ENCODE peak calls at places on chromosomes 3 and 15, in six cellular contexts. E is HL-60, C is HepG2, S is K562, X is H1, U is GM12878. R is an unnamed sample.

GRCh38 chr15:71083349-71083748 is 31.9 kb upstream of the THSD4 start:
- DNase-seq in C (no peak), E (no peak), S (no peak), U (no peak), X (no peak), R (no peak)

GRCh38 chr3:48408823-48409281 is 21.0 kb downstream of the PLXNB1 start:
- DNase-seq in S (no peak), X (no peak), E (no peak), U (no peak), C (no peak), R (peak)

GRCh38 chr3:139695007-139695406 is 17.2 kb upstream of the NMNAT3 start:
- DNase-seq in S (no peak), U (no peak), C (no peak), X (no peak), E (no peak), R (no peak)

GRCh38 chr3:127370906-127371305 is 83.1 kb upstream of the PRR20G start:
- DNase-seq in E (no peak), U (no peak), C (no peak), S (no peak), X (no peak), R (peak)

GRCh38 chr15:101542306-101543025 is 53.0 kb upstream of the PCSK6 start:
- DNase-seq in E (no peak), C (no peak), X (no peak), U (no peak), S (no peak), R (peak)

GRCh38 chr3:11820540-11821041 is 26.1 kb downstream of the TAMM41 start:
- DNase-seq in U (no peak), S (no peak), C (no peak), X (no peak), E (no peak), R (no peak)

GRCh38 chr3:2770451-2770850 is 339.7 kb downstream of the IL5RA start:
- DNase-seq in C (peak), X (no peak), S (no peak), U (no peak), E (no peak), R (no peak)

GRCh38 chr3:25033407-25034029 is 394.5 kb upstream of the RARB start:
- DNase-seq in E (peak), X (peak), U (no peak), C (peak), S (peak), R (peak)

GRCh38 chr15:54790693-54791092 is 406.0 kb downstream of the RSL24D1 start:
- DNase-seq in C (no peak), E (no peak), U (no peak), S (no peak), X (no peak), R (no peak)

GRCh38 chr3:179653106-179653776 is 401 bp downstream of the USP13 start:
- DNase-seq in C (peak), U (no peak), S (peak), X (no peak), E (peak), R (peak)

GRCh38 chr15:48177383-48177874 is 666 bp downstream of the MYEF2 start:
- DNase-seq in S (no peak), C (no peak), U (peak), X (no peak), E (no peak), R (peak)

GRCh38 chr3:55526332-55527030 is 39.4 kb upstream of the WNT5A start:
- DNase-seq in S (no peak), X (no peak), C (peak), E (no peak), U (no peak), R (no peak)

GRCh38 chr3:128970741-128971048 is 23.2 kb downstream of the CFAP92 start:
- DNase-seq in C (no peak), E (peak), X (no peak), S (no peak), U (no peak), R (no peak)

GRCh38 chr3:141083831-141084624 is 32.9 kb downstream of the SPSB4 start:
- DNase-seq in U (no peak), E (no peak), C (no peak), X (no peak), S (no peak), R (peak)

GRCh38 chr3:110579841-110580550 is 491.6 kb upstream of the NECTIN3 start:
- DNase-seq in C (no peak), X (no peak), U (no peak), S (no peak), E (no peak), R (no peak)

GRCh38 chr3:190492129-190492528 is 21.8 kb upstream of the IL1RAP start:
- DNase-seq in X (no peak), U (no peak), E (no peak), S (no peak), C (no peak), R (no peak)

GRCh38 chr3:191100516-191100915 is 98.5 kb upstream of the OSTN start:
- DNase-seq in U (no peak), S (no peak), C (no peak), X (no peak), E (no peak), R (no peak)

GRCh38 chr3:194884649-194885315 is 199.1 kb downstream of the FAM43A start:
- DNase-seq in E (no peak), X (no peak), S (no peak), U (no peak), C (no peak), R (no peak)

GRCh38 chr3:9809239-9809614 is 835 bp upstream of the TTLL3 start:
- DNase-seq in X (no peak), S (no peak), E (no peak), C (no peak), U (no peak), R (no peak)

GRCh38 chr3:101099791-101100190 is 106.6 kb upstream of the ABI3BP start:
- DNase-seq in X (no peak), U (no peak), S (no peak), C (no peak), E (no peak), R (no peak)

GRCh38 chr3:183481582-183481981 is 53.2 kb upstream of the MCF2L2 start:
- DNase-seq in S (no peak), U (no peak), C (no peak), X (no peak), E (no peak), R (no peak)

GRCh38 chr3:183475019-183475418 is 46.6 kb upstream of the MCF2L2 start:
- DNase-seq in E (no peak), X (no peak), C (no peak), U (no peak), S (no peak), R (no peak)

GRCh38 chr3:183473969-183474368 is 45.5 kb upstream of the MCF2L2 start:
- DNase-seq in S (no peak), E (no peak), X (no peak), C (no peak), U (no peak), R (no peak)

GRCh38 chr3:183478501-183478900 is 50.1 kb upstream of the MCF2L2 start:
- DNase-seq in X (no peak), U (no peak), C (no peak), E (no peak), S (no peak), R (no peak)

GRCh38 chr3:183477801-183478456 is 49.5 kb upstream of the MCF2L2 start:
- DNase-seq in S (no peak), C (no peak), E (no peak), X (no peak), U (no peak), R (no peak)
- TF ChIP-seq GABPA in S (no peak), C (no peak), E (no peak), X (no peak), U (no peak), R (no peak)

DNA sequence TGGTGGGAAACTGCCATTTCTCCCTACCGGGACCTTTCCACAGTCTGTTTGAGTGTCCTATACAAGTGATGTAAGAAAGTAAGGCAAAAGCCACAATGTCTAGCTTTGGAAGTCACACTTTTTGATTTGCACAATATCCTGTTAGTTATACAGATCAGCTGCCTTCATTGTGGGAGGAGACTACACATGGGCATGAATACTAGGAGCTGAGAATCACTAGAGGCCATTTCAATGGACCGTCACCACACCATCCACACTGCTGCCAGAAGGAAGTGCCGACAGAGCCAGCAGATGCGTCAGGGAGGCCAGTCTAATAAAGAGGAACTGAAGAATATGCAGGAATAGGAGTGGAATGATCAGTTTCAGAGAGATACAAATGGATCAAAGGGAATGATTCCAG is 65.8 kb downstream of the SCN11A start:
- DNase-seq in S (no peak), E (no peak), U (no peak), C (no peak), X (no peak), R (no peak)
- TF ChIP-seq GABPA in S (no peak), E (no peak), U (no peak), C (no peak), X (no peak), R (no peak)

DNA sequence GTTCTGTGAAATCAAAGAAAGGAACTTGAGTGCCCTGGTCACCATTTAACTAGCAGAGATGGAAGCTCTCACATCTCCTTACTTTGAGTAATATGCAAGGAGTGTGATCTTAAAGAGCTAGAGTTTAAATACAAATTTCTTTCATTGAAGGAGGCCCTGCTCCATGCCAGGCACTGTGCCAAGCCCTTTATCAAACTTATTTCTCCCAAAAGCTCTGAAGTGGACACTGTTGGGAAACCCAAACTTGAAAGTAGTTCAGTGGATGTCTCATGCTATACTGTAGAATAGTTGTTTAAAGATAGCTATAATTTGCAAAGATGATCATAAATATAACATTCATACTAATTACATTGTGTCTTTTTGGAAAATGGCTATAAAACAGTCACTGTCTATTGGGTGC is 17.1 kb downstream of the GALNT15 start:
- DNase-seq in U (no peak), C (no peak), E (no peak), X (no peak), S (no peak), R (no peak)
- TF ChIP-seq GABPA in U (no peak), C (no peak), E (no peak), X (no peak), S (no peak), R (no peak)

DNA sequence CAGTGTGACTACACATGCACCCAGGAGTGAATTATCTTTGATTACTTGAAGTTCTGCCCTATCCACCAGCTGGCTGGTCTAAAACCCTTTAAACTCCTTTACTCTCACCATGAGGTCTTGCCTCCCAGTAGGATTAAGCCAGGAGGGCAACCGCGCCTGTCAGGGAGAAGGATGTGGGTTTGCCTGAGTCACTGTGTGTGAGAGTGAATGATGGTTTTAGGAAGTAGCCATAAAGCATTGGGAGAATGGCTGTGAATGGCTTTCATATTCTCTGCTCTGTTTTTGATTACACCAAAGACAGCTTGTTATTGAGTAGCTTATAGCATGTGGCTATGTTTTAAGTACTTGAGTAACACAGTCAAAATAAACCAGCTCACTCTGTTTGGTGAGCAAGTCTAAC is 637.7 kb upstream of the TBL1XR1 start:
- DNase-seq in S (no peak), E (no peak), C (no peak), X (no peak), U (no peak), R (no peak)
- TF ChIP-seq GABPA in S (peak), E (no peak), C (no peak), X (no peak), U (no peak), R (no peak)